ENCODE peak calls at places on chromosome 3, in five cellular contexts. Z, P, Q, H and G are unnamed samples.

GRCh38 chr3:36380171-36381031 is at the start of gene STAC:
- DNase-seq in Z (no peak), P (no peak), Q (peak; percentile 54), H (no peak), G (no peak)

GRCh38 chr3:125187599-125187910 is 25.0 kb downstream of the SLC12A8 start:
- DNase-seq in Z (no peak), P (no peak), Q (no peak), H (no peak), G (no peak)

GRCh38 chr3:170599995-170600624 is 14.2 kb upstream of the SLC7A14 start:
- DNase-seq in Z (no peak), P (no peak), Q (no peak), H (no peak), G (no peak)

GRCh38 chr3:12828751-12829150 is 12.6 kb downstream of the RPL32 start:
- DNase-seq in Z (no peak), P (no peak), Q (no peak), H (no peak), G (no peak)

GRCh38 chr3:38108649-38109579 is 28.0 kb downstream of the ACAA1 start:
- DNase-seq in Z (no peak), P (no peak), Q (no peak), H (no peak), G (no peak)

GRCh38 chr3:65665922-65666321 is 372.8 kb downstream of the MAGI1 start:
- DNase-seq in Z (no peak), P (no peak), Q (no peak), H (no peak), G (no peak)

GRCh38 chr3:15979490-15979889 is 181.7 kb upstream of the ANKRD28 start:
- DNase-seq in Z (no peak), P (no peak), Q (no peak), H (no peak), G (no peak)

GRCh38 chr3:168322941-168323340 is 227.2 kb upstream of the GOLIM4 start:
- DNase-seq in Z (no peak), P (no peak), Q (no peak), H (no peak), G (no peak)

GRCh38 chr3:105032541-105032940 is 334.2 kb upstream of the ALCAM start:
- DNase-seq in Z (no peak), P (no peak), Q (no peak), H (no peak), G (no peak)

GRCh38 chr3:123411340-123412040 is 37.4 kb downstream of the ADCY5 start:
- DNase-seq in Z (no peak), P (no peak), Q (no peak), H (no peak), G (no peak)

GRCh38 chr3:17795733-17796132 is 53.3 kb upstream of the TBC1D5 start:
- DNase-seq in Z (no peak), P (no peak), Q (no peak), H (no peak), G (no peak)